ENCODE peak calls at places on chromosomes 2 and 18, in seven cellular contexts. Q is WTC11, T is RWPE1, M is GM12865, V is fibroblast of villous mesenchyme, J is astrocyte, Z is RWPE2. A is an unnamed sample.

GRCh38 chr2:220586980-220587549 is 959.6 kb downstream of the SLC4A3 start:
- DNase-seq in Q (no peak), T (no peak), M (no peak), V (peak), J (no peak), Z (no peak), A (no peak)

GRCh38 chr18:76697441-76697901 is 124.9 kb upstream of the ZNF236 start:
- DNase-seq in Q (no peak), T (no peak), M (no peak), V (peak), J (peak), Z (no peak), A (no peak)

GRCh38 chr2:18814387-18814786 is 225.0 kb upstream of the NT5C1B start:
- DNase-seq in Q (no peak), T (no peak), M (peak), V (peak), J (peak), Z (no peak), A (no peak)

GRCh38 chr2:145503511-145503910 is 983.6 kb upstream of the ZEB2 start:
- DNase-seq in Q (no peak), T (no peak), M (no peak), V (peak), J (no peak), Z (no peak), A (no peak)

GRCh38 chr2:48713647-48714046 is 41.9 kb downstream of the LHCGR start:
- DNase-seq in Q (no peak), T (no peak), M (no peak), V (no peak), J (no peak), Z (no peak), A (no peak)

GRCh38 chr2:56410140-56410539 is 226.3 kb downstream of the CCDC85A start:
- DNase-seq in Q (no peak), T (no peak), M (no peak), V (peak), J (peak), Z (no peak), A (no peak)

GRCh38 chr2:102488063-102488462 is 15.0 kb downstream of the SLC9A4 start:
- DNase-seq in Q (no peak), T (peak), M (no peak), V (peak), J (peak), Z (no peak), A (no peak)

GRCh38 chr2:148978736-148979135 is 59.8 kb upstream of the LYPD6B start:
- DNase-seq in Q (no peak), T (no peak), M (no peak), V (peak), J (no peak), Z (no peak), A (no peak)

GRCh38 chr2:10289891-10290290 is 12.8 kb upstream of the HPCAL1 start:
- DNase-seq in Q (no peak), T (peak), M (no peak), V (peak), J (peak), Z (peak), A (no peak)

GRCh38 chr2:219739061-219739460 is 111.6 kb downstream of the SLC4A3 start:
- DNase-seq in Q (no peak), T (no peak), M (no peak), V (no peak), J (peak), Z (no peak), A (no peak)

GRCh38 chr2:60528366-60528765 is 25.1 kb downstream of the BCL11A start:
- DNase-seq in Q (no peak), T (no peak), M (no peak), V (no peak), J (no peak), Z (no peak), A (no peak)

GRCh38 chr2:114727012-114727411 is 284.6 kb downstream of the DPP10 start:
- DNase-seq in Q (no peak), T (no peak), M (no peak), V (no peak), J (no peak), Z (no peak), A (no peak)

GRCh38 chr18:47997338-47997780 is 66.9 kb upstream of the SMAD2 start:
- DNase-seq in Q (peak), T (no peak), M (peak), V (no peak), J (no peak), Z (no peak), A (no peak)

GRCh38 chr18:49691177-49691608 is 122.1 kb downstream of the ACAA2 start:
- DNase-seq in Q (no peak), T (peak), M (no peak), V (peak), J (peak), Z (peak), A (no peak)

GRCh38 chr18:24913507-24914147 is 438.3 kb downstream of the ZNF521 start:
- DNase-seq in Q (no peak), T (no peak), M (no peak), V (peak), J (no peak), Z (no peak), A (no peak)

GRCh38 chr18:23377669-23378469 is 75.2 kb upstream of the RIOK3 start:
- DNase-seq in Q (no peak), T (peak), M (peak), V (peak), J (peak), Z (no peak), A (no peak)

GRCh38 chr2:202774104-202774503 is 97.5 kb downstream of the ICA1L start:
- DNase-seq in Q (no peak), T (no peak), M (no peak), V (no peak), J (no peak), Z (no peak), A (no peak)

GRCh38 chr2:235255716-235256115 is 238.1 kb upstream of the AGAP1 start:
- DNase-seq in Q (no peak), T (no peak), M (no peak), V (peak), J (no peak), Z (no peak), A (no peak)

GRCh38 chr2:207768891-207769596 is 662 bp downstream of the FZD5 start:
- DNase-seq in Q (peak), T (peak), M (peak), V (peak), J (no peak), Z (no peak), A (no peak)

GRCh38 chr2:62014102-62014501 is 108.6 kb downstream of the COMMD1 start:
- DNase-seq in Q (no peak), T (no peak), M (no peak), V (peak), J (peak), Z (no peak), A (no peak)

GRCh38 chr2:1238571-1239138 is 174.6 kb upstream of the TPO start:
- DNase-seq in Q (no peak), T (no peak), M (no peak), V (no peak), J (no peak), Z (no peak), A (no peak)

GRCh38 chr2:68994864-68995263 is 18.1 kb upstream of the ANTXR1 start:
- DNase-seq in Q (no peak), T (no peak), M (no peak), V (peak), J (peak), Z (no peak), A (no peak)

GRCh38 chr18:11651899-11652298 is 37.2 kb upstream of the GNAL start:
- DNase-seq in Q (no peak), T (no peak), M (no peak), V (no peak), J (no peak), Z (no peak), A (no peak)

GRCh38 chr18:3323900-3324299 is 62.0 kb downstream of the MYL12B start:
- DNase-seq in Q (no peak), T (no peak), M (peak), V (no peak), J (peak), Z (no peak), A (no peak)

GRCh38 chr18:23053756-23054457 is 81.4 kb upstream of the CABLES1 start:
- DNase-seq in Q (peak), T (peak), M (no peak), V (peak), J (peak), Z (no peak), A (peak)

GRCh38 chr2:210540471-210541257 is 15.7 kb upstream of the CPS1 start:
- DNase-seq in Q (no peak), T (no peak), M (no peak), V (no peak), J (no peak), Z (no peak), A (no peak)

GRCh38 chr2:6228251-6228650 is 536.1 kb downstream of the SOX11 start:
- DNase-seq in Q (no peak), T (no peak), M (no peak), V (no peak), J (no peak), Z (no peak), A (no peak)

GRCh38 chr2:6236317-6236716 is 544.1 kb downstream of the SOX11 start:
- DNase-seq in Q (no peak), T (no peak), M (no peak), V (no peak), J (no peak), Z (no peak), A (no peak)

GRCh38 chr2:6233932-6234331 is 541.7 kb downstream of the SOX11 start:
- DNase-seq in Q (no peak), T (no peak), M (no peak), V (no peak), J (no peak), Z (no peak), A (no peak)

DNA sequence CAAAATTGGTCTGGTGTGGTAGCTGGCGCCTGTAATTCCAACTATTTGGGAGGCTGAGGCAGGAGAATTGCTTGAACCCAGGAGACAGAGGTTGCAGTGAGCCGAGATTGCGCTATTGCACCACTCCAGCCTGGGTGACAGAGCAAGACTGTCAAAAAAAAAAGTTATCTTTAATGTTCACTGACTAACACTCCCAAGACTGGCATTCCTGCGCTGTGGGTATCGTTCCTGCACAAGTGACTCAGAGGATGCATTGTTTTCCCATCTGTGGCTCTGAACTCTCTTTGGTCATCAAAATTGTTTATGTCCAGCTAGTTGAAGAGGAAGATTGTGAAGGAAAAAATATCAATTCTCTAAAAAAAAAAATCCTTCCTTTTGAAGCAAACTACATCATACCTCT is 539.0 kb downstream of the SOX11 start:
- DNase-seq in Q (no peak), T (no peak), M (no peak), V (no peak), J (peak), Z (no peak), A (no peak)
- TF ChIP-seq CTCF in Q (no peak), T (no peak), M (no peak), V (no peak), J (no peak), Z (no peak), A (no peak)

GRCh38 chr2:58266211-58266610 is 25.1 kb upstream of the FANCL start:
- DNase-seq in Q (no peak), T (no peak), M (no peak), V (peak), J (peak), Z (no peak), A (no peak)
- TF ChIP-seq CTCF in Q (no peak), T (no peak), M (no peak), V (no peak), J (no peak), Z (no peak), A (no peak)

GRCh38 chr2:241860184-241861078 is 1.7 kb upstream of the PDCD1 start:
- DNase-seq in Q (no peak), T (no peak), M (peak), V (no peak), J (no peak), Z (no peak), A (no peak)
- TF ChIP-seq CTCF in Q (no peak), T (no peak), M (no peak), V (no peak), J (no peak), Z (no peak), A (no peak)

GRCh38 chr2:173961346-173961705 is 3.8 kb downstream of the SP3 start:
- DNase-seq in Q (no peak), T (no peak), M (no peak), V (no peak), J (no peak), Z (no peak), A (no peak)
- TF ChIP-seq CTCF in Q (no peak), T (no peak), M (no peak), V (no peak), J (no peak), Z (no peak), A (no peak)

GRCh38 chr2:120384486-120385354 is 38.8 kb downstream of the INHBB start:
- DNase-seq in Q (peak), T (no peak), M (no peak), V (no peak), J (no peak), Z (peak), A (no peak)

GRCh38 chr2:120383631-120384477 is 37.9 kb downstream of the INHBB start:
- DNase-seq in Q (no peak), T (no peak), M (no peak), V (no peak), J (no peak), Z (no peak), A (no peak)

GRCh38 chr2:120381661-120382060 is 35.7 kb downstream of the INHBB start:
- DNase-seq in Q (no peak), T (no peak), M (no peak), V (no peak), J (no peak), Z (no peak), A (no peak)

GRCh38 chr2:120382541-120383144 is 36.7 kb downstream of the INHBB start:
- DNase-seq in Q (no peak), T (no peak), M (no peak), V (no peak), J (no peak), Z (no peak), A (no peak)

GRCh38 chr2:120383191-120383590 is 37.3 kb downstream of the INHBB start:
- DNase-seq in Q (no peak), T (no peak), M (no peak), V (no peak), J (no peak), Z (no peak), A (no peak)
- TF ChIP-seq CTCF in Q (no peak), T (no peak), M (no peak), V (no peak), J (no peak), Z (no peak), A (no peak)

DNA sequence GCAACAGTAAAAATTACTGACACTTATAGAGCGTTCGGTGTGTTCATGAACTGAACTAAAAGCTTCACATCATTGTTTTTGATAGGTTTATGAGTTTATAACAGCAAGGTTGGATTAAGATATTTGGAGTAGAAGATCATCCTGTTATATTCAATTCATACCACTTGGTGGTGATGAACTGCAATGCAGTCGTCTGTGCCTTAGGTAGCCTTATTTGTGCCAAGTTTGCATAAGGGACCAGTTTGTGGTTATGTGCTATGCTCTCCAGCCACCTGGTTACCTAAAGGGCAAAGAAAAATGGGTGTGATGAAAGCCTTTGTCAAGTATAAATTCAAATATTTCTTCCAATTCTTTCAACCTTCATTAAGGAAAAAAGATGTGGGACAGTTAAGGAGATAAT is 150.9 kb upstream of the KCNH7 start:
- DNase-seq in Q (no peak), T (no peak), M (no peak), V (no peak), J (no peak), Z (no peak), A (no peak)
- TF ChIP-seq CTCF in Q (no peak), T (no peak), M (no peak), V (no peak), J (no peak), Z (no peak), A (no peak)

A was measured in mesothelial cell of epicardium.